ENCODE peak calls at places on chromosomes 4 and X, in eight cellular contexts. J is cardiac fibroblast; W is naive thymus-derived CD8-positive, alpha-beta T cell; M is AG10803; O is suprapubic skin; Q is heart left ventricle; V is central memory CD4-positive, alpha-beta T cell; Y is AG09309. H is an unnamed sample.

GRCh38 chrX:39012561-39013209 is 211.4 kb downstream of the MID1IP1 start:
- DNase-seq in J (peak), W (no peak), M (peak), Y (no peak), O (no peak), Q (no peak), V (no peak), H (no peak)

GRCh38 chr4:141255016-141255415 is 34.3 kb downstream of the ZNF330 start:
- DNase-seq in M (no peak), O (no peak), J (peak), Y (no peak), W (no peak), Q (no peak), V (no peak), H (no peak)

GRCh38 chrX:134460005-134460860 is at the start of gene HPRT1:
- DNase-seq in M (peak), V (peak), J (peak), Y (no peak), O (peak), W (peak), Q (peak), H (peak)

GRCh38 chr4:109177411-109177810 is 125.0 kb downstream of the COL25A1 start:
- DNase-seq in Q (no peak), V (no peak), W (no peak), M (no peak), J (no peak), Y (no peak), O (no peak), H (no peak)

GRCh38 chr4:181597766-181598165 is 645.4 kb upstream of the TENM3 start:
- DNase-seq in O (no peak), J (peak), Y (no peak), Q (no peak), W (no peak), M (peak), V (no peak), H (no peak)

GRCh38 chrX:11143931-11144678 is 33.0 kb downstream of the HCCS start:
- DNase-seq in V (peak), Y (peak), M (peak), Q (peak), J (peak), O (no peak), W (peak), H (peak)

GRCh38 chr4:185395255-185395955 is at the start of gene LRP2BP:
- DNase-seq in Q (no peak), O (no peak), M (peak), V (peak), W (no peak), J (no peak), Y (peak), H (no peak)

GRCh38 chrX:33194876-33195433 is 16.4 kb downstream of the DMD start:
- DNase-seq in W (no peak), Y (no peak), Q (no peak), O (no peak), V (no peak), M (no peak), J (peak), H (no peak)

GRCh38 chr4:93996895-93997294 is 168.3 kb downstream of the ATOH1 start:
- DNase-seq in O (no peak), W (no peak), M (no peak), Y (no peak), J (no peak), Q (no peak), V (no peak), H (no peak)

GRCh38 chrX:68652327-68652930 is 5.0 kb downstream of the STARD8 start:
- DNase-seq in J (peak), W (no peak), Q (no peak), V (no peak), Y (no peak), M (no peak), O (no peak), H (no peak)

GRCh38 chr4:52715255-52715897 is 35.8 kb downstream of the ERVMER34-1 start:
- DNase-seq in O (no peak), Y (no peak), M (no peak), V (no peak), W (no peak), Q (no peak), J (no peak), H (no peak)

GRCh38 chrX:129932792-129933321 is 26.9 kb downstream of the UTP14A start:
- DNase-seq in Y (no peak), W (no peak), V (no peak), M (no peak), Q (peak), J (peak), O (peak), H (no peak)

GRCh38 chr4:149790172-149790907 is 25.3 kb downstream of the IQCM start:
- DNase-seq in J (peak), Y (peak), O (no peak), Q (no peak), M (peak), V (no peak), W (no peak), H (no peak)

GRCh38 chr4:152981278-152981677 is 45.2 kb downstream of the FHDC1 start:
- DNase-seq in W (no peak), Y (no peak), Q (no peak), M (peak), J (no peak), O (no peak), V (no peak), H (no peak)

GRCh38 chr4:168723569-168723968 is 226.7 kb downstream of the PALLD start:
- DNase-seq in J (peak), Q (no peak), M (no peak), O (no peak), W (no peak), V (no peak), Y (no peak), H (no peak)

GRCh38 chr4:74038161-74039064 is at the start of gene CXCL3:
- DNase-seq in M (peak), V (no peak), Y (no peak), J (peak), Q (peak), W (peak), O (peak), H (peak)

GRCh38 chrX:3175659-3176438 is 134.6 kb downstream of the ARSF start:
- DNase-seq in J (peak), V (no peak), Y (no peak), Q (no peak), M (peak), W (no peak), O (no peak), H (no peak)

GRCh38 chr4:153113838-153114105 is 90.5 kb upstream of the TRIM2 start:
- DNase-seq in J (no peak), Y (no peak), Q (no peak), O (no peak), W (no peak), V (no peak), M (no peak), H (no peak)

H was measured in effector CD8-positive, alpha-beta T cell.